ENCODE peak calls at places on chromosomes 4 and X, in five cellular contexts. I, C, L, T and K are unnamed samples.
A peak's percentile ranks its signal among the peaks of the same experiment; 100 is the strongest.

GRCh38 chr4:141121101-141121500 is 12.2 kb downstream of the RNF150 start:
- DNase-seq in L (no peak), C (no peak), T (no peak), I (no peak), K (no peak)

GRCh38 chr4:4329496-4329895 is 39.4 kb downstream of the ZBTB49 start:
- DNase-seq in C (no peak), L (no peak), I (no peak), T (no peak), K (no peak)

GRCh38 chr4:124322234-124322831 is 390.2 kb downstream of the ANKRD50 start:
- DNase-seq in I (peak; percentile 24), L (no peak), T (no peak), C (no peak), K (peak; percentile 35)

GRCh38 chr4:107600993-107601392 is 119.0 kb downstream of the PAPSS1 start:
- DNase-seq in I (no peak), L (no peak), T (no peak), C (no peak), K (no peak)

GRCh38 chr4:113467581-113467980 is 294.0 kb downstream of the CAMK2D start:
- DNase-seq in C (no peak), I (peak; percentile 85), L (no peak), T (no peak), K (no peak)

GRCh38 chr4:2060578-2061207 is 1.6 kb downstream of the NAT8L start:
- DNase-seq in C (no peak), L (no peak), T (no peak), I (no peak), K (no peak)

GRCh38 chrX:30615229-30615628 is 37.7 kb upstream of the TASL start:
- DNase-seq in L (no peak), I (peak; percentile 43), C (no peak), T (no peak), K (no peak)

GRCh38 chr4:44157611-44158277 is 290.9 kb downstream of the KCTD8 start:
- DNase-seq in L (no peak), C (no peak), T (no peak), I (no peak), K (no peak)

GRCh38 chr4:123741906-123742305 is 345.3 kb downstream of the SPRY1 start:
- DNase-seq in C (no peak), T (no peak), I (no peak), L (no peak), K (no peak)

GRCh38 chr4:139202984-139203383 is 26.0 kb upstream of the ELF2 start:
- DNase-seq in C (no peak), T (no peak), L (no peak), I (no peak), K (no peak)

GRCh38 chr4:159195400-159195799 is 92.5 kb downstream of the RAPGEF2 start:
- DNase-seq in C (no peak), L (no peak), T (no peak), I (no peak), K (no peak)